ENCODE peak calls at places on chromosome 17, in six cellular contexts. C is NCI-H1436, L is dermis microvascular lymphatic vessel endothelial cell, R is left cardiac atrium, T is GM12891, N is dorsolateral prefrontal cortex. Z is an unnamed sample.

GRCh38 chr17:59003860-59004259 is 102.8 kb downstream of the TRIM37 start:
- DNase-seq in C (no peak), L (no peak), R (no peak), T (no peak), N (no peak), Z (no peak)

GRCh38 chr17:71553381-71553780 is 567.4 kb upstream of the SOX9 start:
- DNase-seq in C (no peak), L (no peak), R (no peak), T (no peak), N (no peak), Z (no peak)

GRCh38 chr17:52660692-52661091 is 502.2 kb upstream of the CA10 start:
- DNase-seq in C (no peak), L (no peak), R (no peak), T (no peak), N (no peak), Z (no peak)

GRCh38 chr17:16516594-16517018 is 24.6 kb upstream of the LRRC75A start:
- DNase-seq in C (no peak), L (peak), R (peak), T (no peak), N (peak), Z (peak)

GRCh38 chr17:49922095-49922494 is 46.9 kb upstream of the DLX4 start:
- DNase-seq in C (no peak), L (no peak), R (no peak), T (no peak), N (no peak), Z (no peak)

GRCh38 chr17:40021471-40021961 is 6.3 kb downstream of the CSF3 start:
- DNase-seq in C (no peak), L (peak), R (peak), T (no peak), N (no peak), Z (no peak)

GRCh38 chr17:12865769-12866168 is 76.5 kb downstream of the ARHGAP44 start:
- DNase-seq in C (no peak), L (no peak), R (no peak), T (no peak), N (no peak), Z (no peak)

GRCh38 chr17:22484826-22485225 is 792.5 kb downstream of the KCNJ18 start:
- DNase-seq in C (no peak), L (no peak), R (no peak), T (no peak), N (no peak), Z (no peak)

GRCh38 chr17:80163315-80163714 is 6.5 kb upstream of the CARD14 start:
- DNase-seq in C (no peak), L (no peak), R (no peak), T (no peak), N (no peak), Z (no peak)

GRCh38 chr17:75695141-75695829 is 26.0 kb upstream of the ITGB4 start:
- DNase-seq in C (no peak), L (no peak), R (no peak), T (no peak), N (no peak), Z (no peak)

GRCh38 chr17:7589204-7589868 is 558 bp downstream of the SOX15 start:
- DNase-seq in C (no peak), L (peak), R (peak), T (peak), N (peak), Z (peak)

GRCh38 chr17:67212716-67213417 is 32.1 kb downstream of the HELZ start:
- DNase-seq in C (no peak), L (no peak), R (no peak), T (no peak), N (no peak), Z (no peak)

GRCh38 chr17:60604686-60605334 is 4.8 kb downstream of the PPM1D start:
- DNase-seq in C (no peak), L (peak), R (peak), T (no peak), N (no peak), Z (no peak)

GRCh38 chr17:79945591-79946255 is 89.9 kb downstream of the TBC1D16 start:
- DNase-seq in C (no peak), L (no peak), R (no peak), T (peak), N (peak), Z (no peak)

GRCh38 chr17:40323731-40324650 is 15.0 kb downstream of the RARA start:
- DNase-seq in C (no peak), L (peak), R (peak), T (no peak), N (no peak), Z (no peak)

GRCh38 chr17:35486920-35487727 is 38.6 kb upstream of the SLFN13 start:
- DNase-seq in C (no peak), L (no peak), R (peak), T (peak), N (no peak), Z (no peak)

GRCh38 chr17:62739666-62740065 is 68.4 kb downstream of the MARCHF10 start:
- DNase-seq in C (no peak), L (no peak), R (no peak), T (no peak), N (no peak), Z (no peak)

GRCh38 chr17:5809580-5810188 is 225.4 kb upstream of the NLRP1 start:
- DNase-seq in C (no peak), L (no peak), R (no peak), T (no peak), N (no peak), Z (no peak)

GRCh38 chr17:48051706-48052486 is 3.7 kb downstream of the NFE2L1 start:
- DNase-seq in C (no peak), L (peak), R (peak), T (no peak), N (no peak), Z (no peak)

GRCh38 chr17:59372138-59372751 is 40.8 kb downstream of the YPEL2 start:
- DNase-seq in C (no peak), L (peak), R (peak), T (no peak), N (no peak), Z (peak)

GRCh38 chr17:57440522-57441269 is 184.4 kb downstream of the MSI2 start:
- DNase-seq in C (peak), L (peak), R (peak), T (peak), N (peak), Z (peak)